ENCODE peak calls at places on chromosome 14, in ten cellular contexts. O, D, B, Q, E, F, A, H, Y and T are unnamed samples.

GRCh38 chr14:50678163-50678562 is 10.1 kb upstream of the SAV1 start:
- DNase-seq in O (no peak), D (no peak), B (no peak), Q (no peak), E (no peak), F (no peak), A (no peak), H (no peak), Y (no peak), T (peak)

GRCh38 chr14:98736701-98737338 is 535.2 kb downstream of the BCL11B start:
- DNase-seq in O (no peak), D (no peak), B (no peak), Q (no peak), E (no peak), F (no peak), A (no peak), H (no peak), Y (no peak), T (no peak)

GRCh38 chr14:35046048-35046750 is at the start of gene FAM177A1:
- DNase-seq in O (peak), D (peak), B (peak), Q (peak), E (peak), F (peak), A (peak), H (peak), Y (peak), T (peak)

GRCh38 chr14:88825503-88825902 is 1.1 kb downstream of the TTC8 start:
- DNase-seq in O (no peak), D (no peak), B (no peak), Q (no peak), E (no peak), F (peak), A (no peak), H (no peak), Y (no peak), T (no peak)

GRCh38 chr14:53599221-53599945 is 357.2 kb downstream of the BMP4 start:
- DNase-seq in O (no peak), D (no peak), B (peak), Q (no peak), E (no peak), F (no peak), A (no peak), H (no peak), Y (no peak), T (no peak)

GRCh38 chr14:61923348-61923747 is 161.1 kb downstream of the SNAPC1 start:
- DNase-seq in O (no peak), D (no peak), B (peak), Q (no peak), E (peak), F (peak), A (no peak), H (no peak), Y (no peak), T (no peak)

GRCh38 chr14:50957296-50957695 is 13.0 kb upstream of the PYGL start:
- DNase-seq in O (no peak), D (no peak), B (peak), Q (no peak), E (peak), F (peak), A (no peak), H (no peak), Y (no peak), T (no peak)

GRCh38 chr14:54767450-54767849 is 135.2 kb downstream of the GCH1 start:
- DNase-seq in O (no peak), D (no peak), B (no peak), Q (no peak), E (no peak), F (no peak), A (no peak), H (no peak), Y (no peak), T (no peak)

GRCh38 chr14:78448483-78449094 is 278.4 kb downstream of the NRXN3 start:
- DNase-seq in O (peak), D (no peak), B (peak), Q (peak), E (peak), F (no peak), A (no peak), H (no peak), Y (peak), T (peak)

GRCh38 chr14:30610719-30611388 is 11.3 kb upstream of the SCFD1 start:
- DNase-seq in O (peak), D (no peak), B (peak), Q (peak), E (peak), F (peak), A (peak), H (no peak), Y (peak), T (no peak)

GRCh38 chr14:100621806-100622205 is 34.6 kb upstream of the BEGAIN start:
- DNase-seq in O (no peak), D (no peak), B (no peak), Q (peak), E (no peak), F (no peak), A (no peak), H (no peak), Y (no peak), T (no peak)